ENCODE peak calls at places on chromosomes 13 and 19, in eight cellular contexts. E is AG04450, M is NCI-H1092, V is heart left ventricle, X is T-helper 1 cell, S is ELR, F is uterus, B is amniotic epithelial cell. H is an unnamed sample.

GRCh38 chr13:37010424-37010823 is 9.8 kb downstream of the EXOSC8 start:
- DNase-seq in E (no peak), M (no peak), V (no peak), X (no peak), S (no peak), F (no peak), B (no peak), H (no peak)

GRCh38 chr19:33194527-33194883 is 375 bp downstream of the LRP3 start:
- DNase-seq in E (no peak), M (no peak), V (peak), X (no peak), S (peak), F (no peak), B (no peak), H (no peak)

GRCh38 chr19:1422360-1422759 is 15.0 kb downstream of the DAZAP1 start:
- DNase-seq in E (no peak), M (no peak), V (no peak), X (no peak), S (no peak), F (no peak), B (no peak), H (no peak)

GRCh38 chr13:111292710-111293485 is 27.5 kb upstream of the TEX29 start:
- DNase-seq in E (no peak), M (peak), V (no peak), X (no peak), S (no peak), F (no peak), B (no peak), H (no peak)

GRCh38 chr13:23715762-23716235 is 145.6 kb downstream of the TNFRSF19 start:
- DNase-seq in E (no peak), M (no peak), V (no peak), X (no peak), S (peak), F (no peak), B (peak), H (no peak)

GRCh38 chr19:55341191-55342043 is 1.7 kb downstream of the KMT5C start:
- DNase-seq in E (no peak), M (peak), V (peak), X (peak), S (peak), F (peak), B (peak), H (peak)

GRCh38 chr19:461664-462551 is 1.1 kb upstream of the SHC2 start:
- DNase-seq in E (no peak), M (peak), V (no peak), X (no peak), S (no peak), F (peak), B (no peak), H (no peak)

GRCh38 chr13:44969858-44970484 is 19.3 kb downstream of the NUFIP1 start:
- DNase-seq in E (peak), M (peak), V (no peak), X (no peak), S (peak), F (no peak), B (peak), H (peak)

GRCh38 chr19:18733196-18733647 is 49.7 kb downstream of the CRTC1 start:
- DNase-seq in E (peak), M (peak), V (no peak), X (no peak), S (no peak), F (peak), B (peak), H (peak)

GRCh38 chr13:37029617-37030016 is 29.0 kb downstream of the EXOSC8 start:
- DNase-seq in E (peak), M (no peak), V (no peak), X (no peak), S (no peak), F (no peak), B (peak), H (no peak)

GRCh38 chr19:30529876-30530275 is 157.7 kb downstream of the ZNF536 start:
- DNase-seq in E (no peak), M (no peak), V (no peak), X (no peak), S (no peak), F (no peak), B (no peak), H (no peak)

GRCh38 chr13:113547248-113547971 is 37.1 kb upstream of the TFDP1 start:
- DNase-seq in E (no peak), M (no peak), V (no peak), X (no peak), S (peak), F (no peak), B (no peak), H (no peak)

GRCh38 chr13:50396001-50396400 is 380.8 kb downstream of the KCNRG start:
- DNase-seq in E (no peak), M (no peak), V (no peak), X (no peak), S (no peak), F (no peak), B (no peak), H (no peak)

GRCh38 chr19:38023245-38023644 is 116.2 kb downstream of the SIPA1L3 start:
- DNase-seq in E (no peak), M (no peak), V (no peak), X (no peak), S (peak), F (no peak), B (peak), H (no peak)

GRCh38 chr19:18672606-18673337 is 10.7 kb upstream of the CRTC1 start:
- DNase-seq in E (no peak), M (no peak), V (no peak), X (no peak), S (no peak), F (no peak), B (peak), H (no peak)

GRCh38 chr19:44607049-44607448 is 6.3 kb upstream of the IGSF23 start:
- DNase-seq in E (no peak), M (no peak), V (no peak), X (no peak), S (peak), F (peak), B (no peak), H (peak)

GRCh38 chr13:36188446-36188845 is 25.9 kb downstream of the SOHLH2 start:
- DNase-seq in E (no peak), M (no peak), V (no peak), X (no peak), S (no peak), F (no peak), B (no peak), H (no peak)

GRCh38 chr13:113881614-113882265 is 17.9 kb upstream of the GAS6 start:
- DNase-seq in E (no peak), M (no peak), V (peak), X (no peak), S (no peak), F (peak), B (peak), H (no peak)

GRCh38 chr13:34469212-34469983 is 472.7 kb upstream of the NBEA start:
- DNase-seq in E (no peak), M (no peak), V (no peak), X (no peak), S (no peak), F (no peak), B (peak), H (no peak)

GRCh38 chr13:31625115-31625514 is 114.2 kb upstream of the RXFP2 start:
- DNase-seq in E (no peak), M (no peak), V (no peak), X (no peak), S (peak), F (no peak), B (no peak), H (peak)

GRCh38 chr13:73876323-73876722 is 257.9 kb downstream of the KLF12 start:
- DNase-seq in E (no peak), M (no peak), V (no peak), X (no peak), S (no peak), F (no peak), B (no peak), H (no peak)

GRCh38 chr13:112965103-112965502 is 3.9 kb upstream of the MCF2L start:
- DNase-seq in E (no peak), M (no peak), V (peak), X (no peak), S (no peak), F (peak), B (no peak), H (no peak)

GRCh38 chr13:42041684-42042035 is 6.8 kb upstream of the DGKH start:
- DNase-seq in E (no peak), M (peak), V (peak), X (no peak), S (peak), F (peak), B (peak), H (no peak)

GRCh38 chr13:100347941-100348340 is 240.6 kb downstream of the GGACT start:
- DNase-seq in E (no peak), M (no peak), V (no peak), X (no peak), S (no peak), F (no peak), B (no peak), H (no peak)

GRCh38 chr13:82802528-82802927 is 1079.7 kb downstream of the SLITRK1 start:
- DNase-seq in E (no peak), M (no peak), V (no peak), X (no peak), S (no peak), F (no peak), B (no peak), H (no peak)

GRCh38 chr13:29532821-29533220 is 62.7 kb downstream of the SLC7A1 start:
- DNase-seq in E (no peak), M (no peak), V (no peak), X (no peak), S (no peak), F (no peak), B (no peak), H (no peak)

H was measured in skeletal muscle cell.